ENCODE peak calls at places on chromosomes 1 and 21, in six cellular contexts. A is fibroblast of lung; Z is heart right ventricle; L is thoracic aorta; S is CD4-positive, alpha-beta memory T cell; C is AG04450. Y is an unnamed sample. For H3K9me3, the result is how much of the 10 kb centered on the place peaks cover.

GRCh38 chr1:34786521-34787325 is 5.7 kb downstream of the GJB3 start:
- DNase-seq in Z (peak), C (peak), S (peak), A (peak), L (no peak), Y (peak)

GRCh38 chr21:27269646-27270045 is 302.8 kb upstream of the ADAMTS5 start:
- DNase-seq in C (peak), Z (no peak), S (no peak), A (peak), L (no peak), Y (no peak)

GRCh38 chr1:209513226-209513625 is 70.3 kb upstream of the CAMK1G start:
- DNase-seq in Z (no peak), L (no peak), A (peak), S (no peak), C (no peak), Y (no peak)

GRCh38 chr1:90391116-90391515 is 326.0 kb downstream of the BARHL2 start:
- DNase-seq in A (peak), L (no peak), Z (no peak), C (no peak), S (no peak), Y (no peak)

GRCh38 chr1:10965621-10966226 is 46.7 kb upstream of the TARDBP start:
- DNase-seq in L (no peak), Z (no peak), S (no peak), A (no peak), C (no peak), Y (no peak)

GRCh38 chr1:42484382-42484781 is 21.3 kb downstream of the CCDC30 start:
- DNase-seq in A (peak), C (peak), Z (no peak), L (no peak), S (no peak), Y (no peak)

GRCh38 chr1:59641861-59642260 is 172.9 kb upstream of the HOOK1 start:
- DNase-seq in C (no peak), Z (no peak), S (no peak), L (no peak), A (peak), Y (no peak)

GRCh38 chr1:55682198-55682597 is 467.0 kb upstream of the USP24 start:
- DNase-seq in L (no peak), S (no peak), Z (no peak), C (no peak), A (peak), Y (no peak)

GRCh38 chr1:69479734-69480133 is 88.0 kb upstream of the LRRC7 start:
- DNase-seq in A (no peak), L (no peak), S (no peak), Z (no peak), C (no peak), Y (no peak)

DNA sequence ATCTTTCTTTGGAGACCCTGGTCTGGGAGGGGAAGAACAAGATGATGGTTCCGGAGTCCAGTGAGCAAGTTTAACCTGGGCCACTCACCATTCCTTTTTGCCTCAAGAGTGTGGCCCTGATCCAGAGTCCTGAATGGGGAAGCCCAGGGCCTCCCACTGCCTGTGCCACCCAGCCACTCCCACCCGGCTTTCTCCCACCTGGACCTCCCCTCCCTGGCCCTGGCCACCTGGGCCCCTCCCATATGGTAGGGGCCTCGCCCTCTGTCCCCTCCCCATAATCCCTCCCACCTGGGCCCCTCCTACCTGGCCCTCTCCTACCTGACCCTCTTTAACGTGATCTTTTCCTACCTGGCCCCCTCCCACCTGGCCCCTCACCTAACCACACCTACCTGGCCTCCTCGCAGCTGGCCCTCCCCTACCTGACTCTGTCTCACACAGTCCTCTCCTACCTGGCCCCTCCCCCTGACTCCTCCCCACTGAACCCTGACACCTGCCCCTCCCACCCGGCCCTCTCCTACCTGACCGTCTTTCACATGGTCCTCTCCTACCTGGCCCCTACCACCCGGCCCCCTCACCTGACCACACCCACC is 220.7 kb upstream of the VAMP3 start:
- DNase-seq in S (no peak), L (no peak), A (no peak), Z (no peak), C (no peak), Y (no peak)
- H3K9me3 ChIP-seq in S (under half), L (under half), A (under half), Z (under half), C (under half), Y (under half)

GRCh38 chr1:227577500-227577899 is 14.1 kb downstream of the ZNF678 start:
- DNase-seq in Z (no peak), S (no peak), C (no peak), L (no peak), A (no peak), Y (no peak)
- H3K9me3 ChIP-seq in Z (under half), S (under half), C (under half), L (under half), A (under half), Y (under half)

DNA sequence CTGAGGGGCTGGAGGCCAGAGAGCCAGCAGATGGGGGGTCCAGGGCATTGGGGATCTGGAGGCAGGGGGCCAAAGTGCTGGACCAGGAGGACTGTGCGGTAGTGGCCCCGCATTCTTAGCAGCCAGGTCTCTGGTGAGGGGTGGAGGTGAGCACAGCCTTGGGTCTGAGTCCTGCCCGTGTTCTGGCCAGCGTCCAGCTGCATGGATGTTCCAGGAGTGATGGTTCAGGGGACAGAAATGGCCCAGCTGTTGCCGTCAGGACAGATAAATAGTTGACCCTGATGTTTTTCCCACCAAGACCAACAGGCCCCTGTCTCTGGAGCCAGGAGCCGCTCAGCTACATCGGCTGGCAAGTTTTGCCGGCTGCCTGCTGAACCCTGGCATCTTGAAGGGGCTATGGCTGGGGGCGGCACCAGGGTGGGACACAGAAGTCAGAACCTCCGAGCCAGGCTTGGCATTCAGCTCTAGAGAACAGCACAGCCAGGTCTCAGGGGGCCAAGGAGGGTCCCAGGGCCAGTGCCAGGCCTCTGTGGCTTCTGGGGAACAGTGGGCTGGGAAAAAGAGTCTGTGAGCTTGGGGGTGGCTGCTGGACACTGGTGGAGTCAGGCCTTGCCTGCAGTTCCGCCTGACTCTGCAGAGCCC is 19.4 kb upstream of the TTC34 start:
- DNase-seq in Z (peak), L (no peak), C (no peak), A (no peak), S (no peak), Y (no peak)
- H3K9me3 ChIP-seq in Z (under half), L (under half), C (half or more), A (under half), S (under half), Y (under half)

DNA sequence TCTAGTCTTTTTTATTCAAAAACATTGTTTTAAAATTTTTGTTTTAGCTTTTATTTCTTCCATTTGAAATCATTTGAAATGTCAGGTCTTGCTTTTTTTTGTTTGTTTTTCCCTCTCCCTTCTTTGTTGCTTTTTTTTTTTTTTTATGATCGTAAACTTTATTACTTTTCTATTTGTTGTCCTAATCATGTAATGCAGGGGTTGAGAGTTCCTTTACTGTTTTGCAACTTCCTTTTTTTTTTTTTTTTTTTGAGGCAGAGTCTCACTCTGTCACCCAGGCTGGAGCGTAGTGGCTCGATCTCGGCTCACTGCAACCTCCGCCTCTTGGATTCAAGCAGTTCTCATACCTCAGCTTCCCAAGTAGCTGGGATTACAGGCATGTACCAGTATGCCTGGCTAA is 24.8 kb downstream of the IVNS1ABP start:
- DNase-seq in L (no peak), C (no peak), S (no peak), A (no peak), Z (no peak), Y (no peak)
- H3K9me3 ChIP-seq in L (under half), C (under half), S (under half), A (under half), Z (under half), Y (under half)

GRCh38 chr1:48999321-48999720 is 222.6 kb upstream of the BEND5 start:
- DNase-seq in C (no peak), Z (no peak), A (no peak), S (no peak), L (no peak), Y (no peak)

DNA sequence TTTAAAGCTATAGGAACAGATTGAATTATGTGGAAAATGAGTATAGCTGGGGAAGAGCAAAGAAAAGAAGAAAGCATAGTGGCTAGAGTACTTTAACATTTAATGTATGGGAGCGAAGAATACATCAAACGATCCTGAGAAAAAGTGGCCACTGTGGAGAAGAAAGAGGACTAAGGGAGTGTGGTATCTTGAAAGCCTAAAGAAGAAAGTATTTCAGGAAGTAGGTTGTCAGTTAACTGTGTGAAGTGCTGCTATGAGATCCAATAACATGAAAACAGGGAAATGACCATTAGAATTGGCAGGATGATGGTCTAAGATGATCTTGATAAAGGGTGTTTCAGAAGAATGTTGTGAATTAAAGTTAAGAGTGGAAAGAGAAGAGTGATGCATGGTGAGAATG is 219.6 kb upstream of the BEND5 start:
- DNase-seq in A (no peak), S (no peak), L (no peak), C (no peak), Z (no peak), Y (no peak)
- H3K9me3 ChIP-seq in A (under half), S (under half), L (under half), C (under half), Z (under half), Y (under half)

DNA sequence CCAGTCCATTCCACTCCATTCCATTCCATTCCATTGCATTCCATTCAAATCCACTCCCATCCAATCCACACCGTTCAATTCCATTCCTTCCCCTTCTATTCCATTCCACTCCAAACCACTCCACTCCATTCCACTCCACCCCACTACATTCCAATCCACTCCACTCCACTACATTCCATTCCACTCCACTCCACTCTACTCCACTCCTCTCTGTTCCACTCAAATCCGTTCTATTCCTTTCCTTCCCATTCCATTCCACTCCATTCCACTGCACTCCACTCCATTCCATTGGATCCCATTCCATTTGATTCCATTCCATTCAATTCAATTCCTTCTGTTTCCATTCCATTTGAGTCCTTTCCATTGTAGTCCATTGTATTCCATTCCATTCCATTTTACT is 2568.3 kb upstream of the TPTE start:
- DNase-seq in L (no peak), C (no peak), S (no peak), Z (no peak), A (no peak), Y (no peak)
- H3K9me3 ChIP-seq in L (half or more), C (half or more), S (under half), Z (under half), A (under half), Y (half or more)

GRCh38 chr1:152411846-152412245 is 2.2 kb downstream of the CRNN start:
- DNase-seq in L (no peak), S (no peak), C (no peak), A (no peak), Z (no peak), Y (no peak)
- H3K9me3 ChIP-seq in L (under half), S (under half), C (under half), A (under half), Z (under half), Y (under half)

DNA sequence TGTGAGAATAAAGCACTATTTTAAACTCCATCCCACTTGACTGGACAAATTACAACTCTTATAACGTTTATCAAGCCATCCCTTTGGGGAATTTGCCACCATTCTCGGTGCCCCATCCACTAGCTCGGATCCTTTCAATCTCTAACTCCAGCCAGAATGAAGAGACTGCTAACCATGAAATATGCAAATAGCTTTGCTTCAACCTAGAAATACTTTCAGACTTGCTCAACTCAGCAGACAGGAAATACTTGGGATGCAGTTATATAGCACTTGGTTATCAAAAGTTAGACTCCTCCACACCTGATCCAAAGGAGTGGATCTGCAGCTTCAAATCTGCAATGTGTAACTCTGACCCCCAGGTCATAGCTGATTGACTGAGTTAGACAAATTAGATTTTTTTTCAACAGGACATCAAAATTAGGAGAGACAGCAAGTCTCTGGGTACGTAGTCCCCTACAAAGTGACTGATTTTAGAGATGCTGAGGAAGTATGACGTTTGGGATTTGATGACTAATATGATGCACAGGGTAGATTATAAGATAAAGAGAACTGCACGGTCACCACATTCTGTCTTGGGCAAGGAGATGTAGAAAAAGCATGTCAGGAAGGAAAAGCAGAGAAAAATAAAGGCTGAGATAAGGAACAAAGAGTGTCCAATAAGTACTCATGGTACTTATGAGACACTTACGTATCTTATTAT is 496.0 kb downstream of the AGBL4 start:
- DNase-seq in L (no peak), A (peak), S (no peak), C (no peak), Z (no peak), Y (no peak)
- H3K9me3 ChIP-seq in L (under half), A (under half), S (under half), C (under half), Z (under half), Y (under half)

GRCh38 chr21:45523411-45524101 is 18.7 kb downstream of the SLC19A1 start:
- DNase-seq in L (no peak), S (no peak), Z (peak), A (no peak), C (no peak), Y (no peak)
- H3K9me3 ChIP-seq in L (under half), S (under half), Z (under half), A (under half), C (under half), Y (under half)

Y was measured in CD4-positive, alpha-beta T cell.